ENCODE peak calls at places on chromosomes 13 and 19, in ten cellular contexts. G, T, C, E, P, X, N, F, H and Q are unnamed samples.

GRCh38 chr19:49642488-49643035 is 553 bp downstream of the SCAF1 start:
- DNase-seq in N (no peak), F (no peak), C (peak), H (peak), P (no peak), G (no peak), T (no peak), X (no peak), E (no peak), Q (no peak)

GRCh38 chr13:41137241-41137640 is 4.6 kb upstream of the KBTBD6 start:
- DNase-seq in E (no peak), X (no peak), F (no peak), P (no peak), H (peak), G (no peak), C (no peak), T (no peak), N (no peak), Q (no peak)

GRCh38 chr13:110347535-110348308 is 40.6 kb downstream of the COL4A2 start:
- DNase-seq in H (peak), N (no peak), G (peak), F (no peak), P (no peak), C (no peak), E (no peak), T (no peak), X (no peak), Q (no peak)

GRCh38 chr13:113009743-113010509 is 40.9 kb downstream of the MCF2L start:
- DNase-seq in P (no peak), T (no peak), G (no peak), C (no peak), H (no peak), F (no peak), N (no peak), E (no peak), X (peak), Q (no peak)

GRCh38 chr19:1608414-1609391 is 3.4 kb upstream of the UQCR11 start:
- DNase-seq in G (no peak), F (no peak), X (no peak), T (no peak), H (peak), P (no peak), E (no peak), N (no peak), C (no peak), Q (peak)

GRCh38 chr19:5686647-5687359 is 3.3 kb upstream of the RPL36 start:
- DNase-seq in G (peak), F (peak), H (peak), T (peak), P (peak), E (peak), C (peak), N (peak), X (peak), Q (peak)

GRCh38 chr13:99237981-99238662 is 20.1 kb downstream of the GPR18 start:
- DNase-seq in X (no peak), G (no peak), H (no peak), F (no peak), C (no peak), E (no peak), N (no peak), T (peak), P (no peak), Q (no peak)

GRCh38 chr19:52188822-52189744 is 769 bp upstream of the PPP2R1A start:
- DNase-seq in N (no peak), T (no peak), F (no peak), H (peak), P (peak), X (no peak), E (no peak), C (peak), G (peak), Q (no peak)

GRCh38 chr19:23766951-23767350 is 8.3 kb upstream of the ZNF681 start:
- DNase-seq in P (no peak), H (no peak), X (no peak), N (no peak), E (no peak), C (no peak), G (no peak), F (no peak), T (no peak), Q (no peak)

GRCh38 chr13:42899266-42899665 is 92.8 kb downstream of the EPSTI1 start:
- DNase-seq in X (no peak), N (no peak), H (no peak), T (no peak), P (no peak), E (no peak), G (no peak), F (no peak), C (no peak), Q (no peak)

GRCh38 chr13:92591117-92591516 is 635.5 kb upstream of the GPC6 start:
- DNase-seq in C (no peak), H (no peak), T (no peak), F (no peak), P (no peak), N (no peak), X (no peak), E (no peak), G (no peak), Q (no peak)